ENCODE peak calls at places on chromosomes 4 and X, in ten cellular contexts. One of them, this sample, is unnamed.

GRCh38 chr4:40295572-40295971 is 39.6 kb upstream of the CHRNA9 start:
- DNase-seq in astrocyte: no peak
- DNase-seq in GM23338: no peak
- DNase-seq in left lung: no peak
- DNase-seq in neural crest cell: no peak
- DNase-seq in HCT116: no peak
- DNase-seq in tibial nerve: no peak
- DNase-seq in heart right ventricle: no peak
- DNase-seq in endodermal cell: no peak
- DNase-seq in AG09319: no peak
- DNase-seq in this sample: no peak

GRCh38 chr4:122823476-122823875 is 3.2 kb upstream of the FGF2 start:
- DNase-seq in astrocyte: no peak
- DNase-seq in GM23338: no peak
- DNase-seq in left lung: no peak
- DNase-seq in neural crest cell: no peak
- DNase-seq in HCT116: no peak
- DNase-seq in tibial nerve: no peak
- DNase-seq in heart right ventricle: no peak
- DNase-seq in endodermal cell: no peak
- DNase-seq in AG09319: no peak
- DNase-seq in this sample: no peak

GRCh38 chr4:139822391-139822790 is 156.8 kb downstream of the MGST2 start:
- DNase-seq in astrocyte: no peak
- DNase-seq in GM23338: no peak
- DNase-seq in left lung: no peak
- DNase-seq in neural crest cell: no peak
- DNase-seq in HCT116: no peak
- DNase-seq in tibial nerve: no peak
- DNase-seq in heart right ventricle: no peak
- DNase-seq in endodermal cell: no peak
- DNase-seq in AG09319: no peak
- DNase-seq in this sample: no peak

GRCh38 chr4:30754021-30754420 is 33.9 kb downstream of the PCDH7 start:
- DNase-seq in astrocyte: peak
- DNase-seq in GM23338: no peak
- DNase-seq in left lung: no peak
- DNase-seq in neural crest cell: no peak
- DNase-seq in HCT116: peak
- DNase-seq in tibial nerve: no peak
- DNase-seq in heart right ventricle: no peak
- DNase-seq in endodermal cell: no peak
- DNase-seq in AG09319: no peak
- DNase-seq in this sample: no peak

GRCh38 chr4:96149911-96150310 is 310.0 kb downstream of the PDHA2 start:
- DNase-seq in astrocyte: no peak
- DNase-seq in GM23338: no peak
- DNase-seq in left lung: no peak
- DNase-seq in neural crest cell: no peak
- DNase-seq in HCT116: no peak
- DNase-seq in tibial nerve: no peak
- DNase-seq in heart right ventricle: no peak
- DNase-seq in endodermal cell: no peak
- DNase-seq in AG09319: no peak
- DNase-seq in this sample: no peak

GRCh38 chrX:147935156-147935758 is 23.5 kb downstream of the FMR1 start:
- DNase-seq in astrocyte: peak
- DNase-seq in GM23338: no peak
- DNase-seq in left lung: no peak
- DNase-seq in neural crest cell: no peak
- DNase-seq in HCT116: no peak
- DNase-seq in tibial nerve: no peak
- DNase-seq in heart right ventricle: no peak
- DNase-seq in endodermal cell: no peak
- DNase-seq in AG09319: no peak
- DNase-seq in this sample: no peak

GRCh38 chr4:18847276-18847890 is 825.8 kb upstream of the LCORL start:
- DNase-seq in astrocyte: peak
- DNase-seq in GM23338: no peak
- DNase-seq in left lung: no peak
- DNase-seq in neural crest cell: no peak
- DNase-seq in HCT116: no peak
- DNase-seq in tibial nerve: no peak
- DNase-seq in heart right ventricle: no peak
- DNase-seq in endodermal cell: no peak
- DNase-seq in AG09319: no peak
- DNase-seq in this sample: no peak

GRCh38 chr4:25795566-25796454 is 67.0 kb downstream of the SEL1L3 start:
- DNase-seq in astrocyte: peak
- DNase-seq in GM23338: peak
- DNase-seq in left lung: no peak
- DNase-seq in neural crest cell: peak
- DNase-seq in HCT116: no peak
- DNase-seq in tibial nerve: no peak
- DNase-seq in heart right ventricle: no peak
- DNase-seq in endodermal cell: peak
- DNase-seq in AG09319: no peak
- DNase-seq in this sample: peak

GRCh38 chr4:38169524-38169923 is 209.3 kb downstream of the PTTG2 start:
- DNase-seq in astrocyte: no peak
- DNase-seq in GM23338: no peak
- DNase-seq in left lung: no peak
- DNase-seq in neural crest cell: no peak
- DNase-seq in HCT116: no peak
- DNase-seq in tibial nerve: no peak
- DNase-seq in heart right ventricle: no peak
- DNase-seq in endodermal cell: no peak
- DNase-seq in AG09319: no peak
- DNase-seq in this sample: no peak

GRCh38 chr4:23903859-23904438 is 14.1 kb upstream of the PPARGC1A start:
- DNase-seq in astrocyte: no peak
- DNase-seq in GM23338: no peak
- DNase-seq in left lung: no peak
- DNase-seq in neural crest cell: no peak
- DNase-seq in HCT116: no peak
- DNase-seq in tibial nerve: peak
- DNase-seq in heart right ventricle: peak
- DNase-seq in endodermal cell: no peak
- DNase-seq in AG09319: no peak
- DNase-seq in this sample: no peak

DNA sequence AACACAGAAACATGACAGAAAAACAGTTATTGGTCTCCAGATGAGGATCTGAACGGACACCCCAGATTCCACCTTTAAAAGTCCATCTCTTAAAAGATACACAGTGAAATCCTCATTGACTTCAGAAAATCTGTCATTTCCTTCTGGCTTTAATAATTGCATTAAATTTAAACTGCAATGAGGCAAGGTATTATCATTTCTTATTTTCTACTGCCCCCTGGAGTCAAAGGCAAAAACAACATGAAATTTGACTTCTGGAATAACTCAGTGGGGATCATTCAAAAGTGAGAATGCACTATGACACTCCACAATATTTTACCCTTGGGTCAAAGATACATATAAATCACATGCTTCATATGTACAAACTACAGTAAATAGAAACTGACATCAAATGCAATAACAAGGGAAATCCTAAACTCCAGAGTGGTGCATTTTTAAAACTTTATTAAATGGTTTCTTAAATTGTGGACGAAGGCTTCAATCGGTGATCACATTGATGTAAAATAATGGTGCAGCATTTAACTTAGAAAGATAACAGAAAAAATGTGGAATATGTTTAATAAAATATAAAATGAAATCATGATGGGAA is 56.4 kb upstream of the SPANXN1 start:
- DNase-seq in astrocyte: no peak
- DNase-seq in GM23338: peak
- DNase-seq in left lung: no peak
- DNase-seq in neural crest cell: no peak
- DNase-seq in HCT116: no peak
- DNase-seq in tibial nerve: no peak
- DNase-seq in heart right ventricle: no peak
- DNase-seq in endodermal cell: no peak
- DNase-seq in AG09319: no peak
- DNase-seq in this sample: no peak
- TF ChIP-seq CTCF in astrocyte: peak
- TF ChIP-seq CTCF in GM23338: no peak
- TF ChIP-seq CTCF in left lung: peak
- TF ChIP-seq CTCF in neural crest cell: peak
- TF ChIP-seq CTCF in HCT116: no peak
- TF ChIP-seq CTCF in tibial nerve: peak
- TF ChIP-seq CTCF in heart right ventricle: no peak
- TF ChIP-seq CTCF in endodermal cell: peak
- TF ChIP-seq CTCF in AG09319: peak
- TF ChIP-seq CTCF in this sample: peak

GRCh38 chr4:124202106-124202505 is 510.4 kb downstream of the ANKRD50 start:
- DNase-seq in astrocyte: no peak
- DNase-seq in GM23338: peak
- DNase-seq in left lung: no peak
- DNase-seq in neural crest cell: no peak
- DNase-seq in HCT116: no peak
- DNase-seq in tibial nerve: no peak
- DNase-seq in heart right ventricle: no peak
- DNase-seq in endodermal cell: no peak
- DNase-seq in AG09319: no peak
- DNase-seq in this sample: no peak
- TF ChIP-seq CTCF in astrocyte: no peak
- TF ChIP-seq CTCF in GM23338: no peak
- TF ChIP-seq CTCF in left lung: no peak
- TF ChIP-seq CTCF in neural crest cell: no peak
- TF ChIP-seq CTCF in HCT116: peak
- TF ChIP-seq CTCF in tibial nerve: no peak
- TF ChIP-seq CTCF in heart right ventricle: no peak
- TF ChIP-seq CTCF in endodermal cell: peak
- TF ChIP-seq CTCF in AG09319: peak
- TF ChIP-seq CTCF in this sample: no peak

DNA sequence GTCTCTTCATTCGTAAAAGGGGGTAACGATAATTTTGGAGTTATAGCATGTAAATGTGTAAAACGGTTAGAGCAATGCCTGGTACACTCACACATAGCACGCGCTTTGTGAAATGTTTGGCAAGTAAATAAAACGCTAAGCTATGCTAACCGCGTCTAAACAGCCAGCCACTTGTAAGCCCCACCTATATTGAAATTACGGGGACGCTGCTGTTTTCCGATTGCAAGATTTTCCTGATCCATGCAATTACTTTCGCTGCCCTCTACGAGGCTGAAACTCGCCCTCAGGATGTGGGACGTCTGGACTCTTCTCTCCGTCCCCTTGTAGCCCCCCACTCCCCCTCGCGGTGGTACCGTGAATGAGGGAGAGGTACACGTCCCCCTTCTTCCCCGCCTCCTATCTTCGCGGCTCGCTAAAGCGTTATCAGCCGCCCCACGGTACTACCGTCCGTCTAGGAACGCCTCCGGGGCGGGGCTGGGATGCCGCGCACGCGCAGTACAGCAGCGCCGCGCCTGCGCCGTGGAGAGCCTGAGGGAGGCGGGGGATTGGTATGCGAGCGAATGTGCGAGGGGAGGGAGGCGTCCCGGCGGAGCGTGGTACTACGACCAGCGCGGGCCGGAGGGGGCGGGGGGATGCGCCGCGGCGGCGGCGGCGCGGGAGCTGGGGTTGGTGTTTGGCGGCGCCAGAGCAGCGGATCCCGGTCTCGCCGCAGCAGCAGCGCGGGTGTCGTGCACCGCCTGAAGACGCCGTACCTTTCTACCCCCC is at the start of gene STIM2:
- DNase-seq in astrocyte: peak
- DNase-seq in GM23338: peak
- DNase-seq in left lung: peak
- DNase-seq in neural crest cell: peak
- DNase-seq in HCT116: peak
- DNase-seq in tibial nerve: peak
- DNase-seq in heart right ventricle: peak
- DNase-seq in endodermal cell: peak
- DNase-seq in AG09319: peak
- DNase-seq in this sample: peak
- TF ChIP-seq CTCF in astrocyte: peak
- TF ChIP-seq CTCF in GM23338: peak
- TF ChIP-seq CTCF in left lung: peak
- TF ChIP-seq CTCF in neural crest cell: peak
- TF ChIP-seq CTCF in HCT116: peak
- TF ChIP-seq CTCF in tibial nerve: peak
- TF ChIP-seq CTCF in heart right ventricle: no peak
- TF ChIP-seq CTCF in endodermal cell: peak
- TF ChIP-seq CTCF in AG09319: peak
- TF ChIP-seq CTCF in this sample: peak

GRCh38 chrX:26783512-26784225 is 567.7 kb downstream of the MAGEB5 start:
- DNase-seq in astrocyte: no peak
- DNase-seq in GM23338: peak
- DNase-seq in left lung: peak
- DNase-seq in neural crest cell: peak
- DNase-seq in HCT116: peak
- DNase-seq in tibial nerve: no peak
- DNase-seq in heart right ventricle: peak
- DNase-seq in endodermal cell: peak
- DNase-seq in AG09319: peak
- DNase-seq in this sample: no peak
- TF ChIP-seq CTCF in astrocyte: peak
- TF ChIP-seq CTCF in GM23338: peak
- TF ChIP-seq CTCF in left lung: peak
- TF ChIP-seq CTCF in neural crest cell: peak
- TF ChIP-seq CTCF in HCT116: peak
- TF ChIP-seq CTCF in tibial nerve: peak
- TF ChIP-seq CTCF in heart right ventricle: no peak
- TF ChIP-seq CTCF in endodermal cell: peak
- TF ChIP-seq CTCF in AG09319: peak
- TF ChIP-seq CTCF in this sample: peak

GRCh38 chr4:180150818-180151217 is 2092.4 kb upstream of the TENM3 start:
- DNase-seq in astrocyte: no peak
- DNase-seq in GM23338: peak
- DNase-seq in left lung: no peak
- DNase-seq in neural crest cell: no peak
- DNase-seq in HCT116: peak
- DNase-seq in tibial nerve: no peak
- DNase-seq in heart right ventricle: no peak
- DNase-seq in endodermal cell: no peak
- DNase-seq in AG09319: no peak
- DNase-seq in this sample: no peak
- TF ChIP-seq CTCF in astrocyte: peak
- TF ChIP-seq CTCF in GM23338: no peak
- TF ChIP-seq CTCF in left lung: no peak
- TF ChIP-seq CTCF in neural crest cell: peak
- TF ChIP-seq CTCF in HCT116: peak
- TF ChIP-seq CTCF in tibial nerve: no peak
- TF ChIP-seq CTCF in heart right ventricle: no peak
- TF ChIP-seq CTCF in endodermal cell: peak
- TF ChIP-seq CTCF in AG09319: peak
- TF ChIP-seq CTCF in this sample: peak